ENCODE peak calls at places on chromosomes 12 and 14, in seven cellular contexts. One of them, this sample, is unnamed.

GRCh38 chr12:114848661-114849060 is 164.7 kb upstream of the TBX3 start:
- DNase-seq in effector memory CD4-positive, alpha-beta T cell: no peak
- DNase-seq in heart left ventricle: no peak
- DNase-seq in PC-9: no peak
- DNase-seq in Karpas-422: no peak
- DNase-seq in psoas muscle: no peak
- DNase-seq in tibial nerve: no peak
- DNase-seq in this sample: no peak

GRCh38 chr14:102525213-102526143 is 15.9 kb upstream of the ANKRD9 start:
- DNase-seq in heart left ventricle: peak; percentile 44
- DNase-seq in Karpas-422: peak; percentile 89
- DNase-seq in PC-9: peak; percentile 71
- DNase-seq in psoas muscle: peak; percentile 48
- DNase-seq in effector memory CD4-positive, alpha-beta T cell: no peak
- DNase-seq in tibial nerve: no peak
- DNase-seq in this sample: peak; percentile 81

GRCh38 chr12:124916370-124917134 is 2.1 kb upstream of the UBC start:
- DNase-seq in heart left ventricle: no peak
- DNase-seq in tibial nerve: peak; percentile 67
- DNase-seq in psoas muscle: peak; percentile 83
- DNase-seq in Karpas-422: peak; percentile 78
- DNase-seq in effector memory CD4-positive, alpha-beta T cell: no peak
- DNase-seq in PC-9: peak; percentile 74
- DNase-seq in this sample: no peak

GRCh38 chr12:8156845-8157244 is at the start of gene ZNF705A:
- DNase-seq in PC-9: no peak
- DNase-seq in Karpas-422: peak; percentile 32
- DNase-seq in effector memory CD4-positive, alpha-beta T cell: no peak
- DNase-seq in psoas muscle: no peak
- DNase-seq in tibial nerve: no peak
- DNase-seq in heart left ventricle: no peak
- DNase-seq in this sample: no peak

GRCh38 chr14:105882626-105883025 is 356.2 kb downstream of the TMEM121 start:
- DNase-seq in Karpas-422: no peak
- DNase-seq in heart left ventricle: peak; percentile 42
- DNase-seq in PC-9: no peak
- DNase-seq in psoas muscle: no peak
- DNase-seq in tibial nerve: peak; percentile 5
- DNase-seq in effector memory CD4-positive, alpha-beta T cell: no peak
- DNase-seq in this sample: peak; percentile 0

GRCh38 chr12:113505941-113506340 is 34.3 kb upstream of the LHX5 start:
- DNase-seq in effector memory CD4-positive, alpha-beta T cell: no peak
- DNase-seq in Karpas-422: no peak
- DNase-seq in psoas muscle: no peak
- DNase-seq in tibial nerve: no peak
- DNase-seq in heart left ventricle: no peak
- DNase-seq in PC-9: no peak
- DNase-seq in this sample: no peak

GRCh38 chr14:68961781-68962584 is 17.1 kb downstream of the ACTN1 start:
- DNase-seq in PC-9: peak; percentile 51
- DNase-seq in Karpas-422: no peak
- DNase-seq in heart left ventricle: no peak
- DNase-seq in tibial nerve: no peak
- DNase-seq in effector memory CD4-positive, alpha-beta T cell: no peak
- DNase-seq in psoas muscle: no peak
- DNase-seq in this sample: no peak

GRCh38 chr12:110109037-110109836 is 14.9 kb upstream of the IFT81 start:
- DNase-seq in psoas muscle: peak; percentile 88
- DNase-seq in effector memory CD4-positive, alpha-beta T cell: no peak
- DNase-seq in tibial nerve: peak; percentile 79
- DNase-seq in PC-9: peak; percentile 33
- DNase-seq in Karpas-422: no peak
- DNase-seq in heart left ventricle: peak; percentile 74
- DNase-seq in this sample: no peak

GRCh38 chr14:75372260-75372659 is 55.6 kb upstream of the JDP2 start:
- DNase-seq in Karpas-422: no peak
- DNase-seq in effector memory CD4-positive, alpha-beta T cell: no peak
- DNase-seq in psoas muscle: peak; percentile 66
- DNase-seq in tibial nerve: peak; percentile 27
- DNase-seq in heart left ventricle: no peak
- DNase-seq in PC-9: no peak
- DNase-seq in this sample: no peak

GRCh38 chr14:68785817-68786490 is 6.9 kb downstream of the ZFP36L1 start:
- DNase-seq in heart left ventricle: no peak
- DNase-seq in PC-9: peak; percentile 54
- DNase-seq in psoas muscle: no peak
- DNase-seq in tibial nerve: no peak
- DNase-seq in Karpas-422: no peak
- DNase-seq in effector memory CD4-positive, alpha-beta T cell: peak; percentile 51
- DNase-seq in this sample: peak; percentile 36

GRCh38 chr14:72932893-72933292 is 6.6 kb downstream of the DCAF4 start:
- DNase-seq in PC-9: no peak
- DNase-seq in heart left ventricle: no peak
- DNase-seq in effector memory CD4-positive, alpha-beta T cell: no peak
- DNase-seq in tibial nerve: no peak
- DNase-seq in psoas muscle: no peak
- DNase-seq in Karpas-422: no peak
- DNase-seq in this sample: no peak

GRCh38 chr12:122081108-122081696 is 2.6 kb downstream of the MLXIP start:
- DNase-seq in tibial nerve: no peak
- DNase-seq in heart left ventricle: no peak
- DNase-seq in PC-9: peak; percentile 35
- DNase-seq in Karpas-422: no peak
- DNase-seq in psoas muscle: no peak
- DNase-seq in effector memory CD4-positive, alpha-beta T cell: no peak
- DNase-seq in this sample: no peak

GRCh38 chr12:54025507-54026393 is 2.5 kb upstream of the HOXC6 start:
- DNase-seq in psoas muscle: peak; percentile 48
- DNase-seq in effector memory CD4-positive, alpha-beta T cell: no peak
- DNase-seq in Karpas-422: no peak
- DNase-seq in PC-9: no peak
- DNase-seq in heart left ventricle: no peak
- DNase-seq in tibial nerve: no peak
- DNase-seq in this sample: no peak

GRCh38 chr12:106753526-106753925 is 21.0 kb upstream of the RIC8B start:
- DNase-seq in tibial nerve: no peak
- DNase-seq in effector memory CD4-positive, alpha-beta T cell: no peak
- DNase-seq in heart left ventricle: no peak
- DNase-seq in psoas muscle: no peak
- DNase-seq in Karpas-422: peak; percentile 86
- DNase-seq in PC-9: no peak
- DNase-seq in this sample: peak; percentile 83

GRCh38 chr12:15323530-15323929 is 1.2 kb downstream of the PTPRO start:
- DNase-seq in effector memory CD4-positive, alpha-beta T cell: no peak
- DNase-seq in tibial nerve: no peak
- DNase-seq in psoas muscle: no peak
- DNase-seq in PC-9: no peak
- DNase-seq in Karpas-422: no peak
- DNase-seq in heart left ventricle: no peak
- DNase-seq in this sample: no peak

GRCh38 chr12:13230500-13230899 is 34.0 kb downstream of the EMP1 start:
- DNase-seq in PC-9: no peak
- DNase-seq in effector memory CD4-positive, alpha-beta T cell: no peak
- DNase-seq in heart left ventricle: no peak
- DNase-seq in psoas muscle: peak; percentile 66
- DNase-seq in Karpas-422: no peak
- DNase-seq in tibial nerve: no peak
- DNase-seq in this sample: no peak

GRCh38 chr14:54567634-54568561 is 970 bp downstream of the SAMD4A start:
- DNase-seq in tibial nerve: peak; percentile 17
- DNase-seq in PC-9: peak; percentile 37
- DNase-seq in effector memory CD4-positive, alpha-beta T cell: peak; percentile 18
- DNase-seq in psoas muscle: peak; percentile 72
- DNase-seq in Karpas-422: peak; percentile 86
- DNase-seq in heart left ventricle: peak; percentile 82
- DNase-seq in this sample: peak; percentile 64

GRCh38 chr14:62428429-62429203 is 616.6 kb downstream of the KCNH5 start:
- DNase-seq in tibial nerve: no peak
- DNase-seq in effector memory CD4-positive, alpha-beta T cell: no peak
- DNase-seq in PC-9: peak; percentile 21
- DNase-seq in Karpas-422: no peak
- DNase-seq in psoas muscle: no peak
- DNase-seq in heart left ventricle: no peak
- DNase-seq in this sample: no peak

GRCh38 chr12:24948816-24949722 is at the start of gene BCAT1:
- DNase-seq in PC-9: peak; percentile 55
- DNase-seq in psoas muscle: peak; percentile 82
- DNase-seq in tibial nerve: peak; percentile 46
- DNase-seq in Karpas-422: peak; percentile 92
- DNase-seq in effector memory CD4-positive, alpha-beta T cell: no peak
- DNase-seq in heart left ventricle: peak; percentile 84
- DNase-seq in this sample: peak; percentile 26

GRCh38 chr12:22254450-22254849 is 80.1 kb downstream of the ST8SIA1 start:
- DNase-seq in effector memory CD4-positive, alpha-beta T cell: no peak
- DNase-seq in Karpas-422: no peak
- DNase-seq in PC-9: no peak
- DNase-seq in heart left ventricle: no peak
- DNase-seq in tibial nerve: no peak
- DNase-seq in psoas muscle: no peak
- DNase-seq in this sample: no peak
- H3K27me3 ChIP-seq in effector memory CD4-positive, alpha-beta T cell: no peaks in the 10 kb centered on the region
- H3K27me3 ChIP-seq in Karpas-422: no peaks in the 10 kb centered on the region
- H3K27me3 ChIP-seq in PC-9: no peaks in the 10 kb centered on the region
- H3K27me3 ChIP-seq in heart left ventricle: no peaks in the 10 kb centered on the region
- H3K27me3 ChIP-seq in tibial nerve: no peaks in the 10 kb centered on the region
- H3K27me3 ChIP-seq in psoas muscle: no peaks in the 10 kb centered on the region
- H3K27me3 ChIP-seq in this sample: no peaks in the 10 kb centered on the region

DNA sequence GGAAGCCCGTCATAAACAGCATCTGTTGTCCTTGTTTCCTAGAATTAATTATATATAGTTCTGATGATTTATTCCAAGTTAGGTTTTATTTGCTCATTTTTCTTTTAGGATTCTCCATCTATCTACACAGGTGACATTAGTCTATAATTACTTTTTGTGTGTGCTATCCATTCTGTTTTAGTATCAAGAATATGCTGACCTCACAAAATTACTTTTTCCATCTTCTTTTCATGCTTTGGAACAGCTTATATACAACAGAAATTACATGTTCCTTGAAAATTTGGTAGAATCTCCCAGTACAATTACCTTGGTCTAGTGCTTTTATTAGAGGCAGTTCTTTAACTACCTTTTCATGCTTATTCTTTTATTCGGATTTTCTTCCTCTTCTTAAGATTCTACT is 54.3 kb upstream of the CATSPERB start:
- DNase-seq in psoas muscle: no peak
- DNase-seq in Karpas-422: no peak
- DNase-seq in heart left ventricle: no peak
- DNase-seq in tibial nerve: no peak
- DNase-seq in effector memory CD4-positive, alpha-beta T cell: no peak
- DNase-seq in PC-9: no peak
- DNase-seq in this sample: no peak
- H3K27ac ChIP-seq in psoas muscle: no peak overlapping the region
- H3K27ac ChIP-seq in Karpas-422: no peak overlapping the region
- H3K27ac ChIP-seq in heart left ventricle: no peak overlapping the region
- H3K27ac ChIP-seq in tibial nerve: no peak overlapping the region
- H3K27ac ChIP-seq in effector memory CD4-positive, alpha-beta T cell: no peak overlapping the region
- H3K27ac ChIP-seq in PC-9: no peak overlapping the region
- H3K27ac ChIP-seq in this sample: no peak overlapping the region

GRCh38 chr14:20278414-20278813 is 27.3 kb downstream of the TTC5 start:
- DNase-seq in psoas muscle: no peak
- DNase-seq in effector memory CD4-positive, alpha-beta T cell: no peak
- DNase-seq in tibial nerve: peak; percentile 16
- DNase-seq in heart left ventricle: no peak
- DNase-seq in PC-9: no peak
- DNase-seq in Karpas-422: no peak
- DNase-seq in this sample: no peak

DNA sequence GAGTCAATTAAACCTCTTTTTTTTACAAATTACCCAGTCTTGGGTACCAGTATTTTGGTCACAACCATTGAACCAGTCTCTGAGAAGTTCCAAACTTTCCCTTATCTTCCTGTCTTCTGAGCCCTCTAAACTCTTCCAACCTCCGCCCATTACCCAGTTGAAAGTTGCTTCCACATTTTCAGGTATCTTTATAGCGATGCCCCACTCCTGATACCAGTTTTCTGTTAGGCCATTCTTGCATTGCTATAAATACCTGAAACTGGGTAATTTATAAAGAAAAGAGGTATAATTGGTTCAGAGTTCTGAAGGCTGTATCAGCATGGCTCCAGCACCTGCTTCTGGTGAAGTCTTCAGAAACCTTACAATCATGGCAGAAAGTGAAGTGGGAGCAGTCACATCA is 31.7 kb downstream of the TTC5 start:
- DNase-seq in effector memory CD4-positive, alpha-beta T cell: no peak
- DNase-seq in psoas muscle: no peak
- DNase-seq in tibial nerve: no peak
- DNase-seq in Karpas-422: no peak
- DNase-seq in heart left ventricle: no peak
- DNase-seq in PC-9: no peak
- DNase-seq in this sample: no peak
- H3K9me3 ChIP-seq in effector memory CD4-positive, alpha-beta T cell: no peaks in the 10 kb centered on the region
- H3K9me3 ChIP-seq in psoas muscle: peaks cover 5% of the 10 kb centered on the region
- H3K9me3 ChIP-seq in tibial nerve: no peaks in the 10 kb centered on the region
- H3K9me3 ChIP-seq in Karpas-422: peaks cover 10% of the 10 kb centered on the region
- H3K9me3 ChIP-seq in heart left ventricle: peaks cover 7% of the 10 kb centered on the region
- H3K9me3 ChIP-seq in PC-9: no peaks in the 10 kb centered on the region
- H3K9me3 ChIP-seq in this sample: peaks cover 9% of the 10 kb centered on the region

DNA sequence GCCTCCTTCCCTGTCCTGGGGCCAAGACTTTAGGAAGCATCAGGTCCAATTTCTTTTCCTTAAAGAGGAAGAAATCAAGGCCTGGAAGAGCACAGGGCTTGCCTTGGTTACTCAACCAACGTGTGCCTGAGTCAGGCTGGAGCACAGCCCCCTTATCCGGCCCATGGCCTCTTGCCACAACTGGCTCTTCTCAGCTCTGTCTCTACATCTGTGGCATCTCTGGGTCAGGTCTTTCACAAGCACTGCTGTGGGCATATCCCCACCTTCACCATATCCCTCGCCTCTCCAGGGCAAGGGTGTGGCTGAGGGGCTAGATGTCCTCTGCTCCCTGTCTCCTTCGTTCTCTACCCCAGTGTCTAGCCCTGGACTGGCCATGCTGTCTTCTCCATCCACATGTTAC is 6.7 kb downstream of the MYH6 start:
- DNase-seq in psoas muscle: peak; percentile 59
- DNase-seq in PC-9: no peak
- DNase-seq in Karpas-422: no peak
- DNase-seq in effector memory CD4-positive, alpha-beta T cell: no peak
- DNase-seq in tibial nerve: no peak
- DNase-seq in heart left ventricle: peak; percentile 46
- DNase-seq in this sample: no peak
- H3K27me3 ChIP-seq in psoas muscle: no peaks in the 10 kb centered on the region
- H3K27me3 ChIP-seq in PC-9: peaks cover 92% of the 10 kb centered on the region
- H3K27me3 ChIP-seq in Karpas-422: no peaks in the 10 kb centered on the region
- H3K27me3 ChIP-seq in effector memory CD4-positive, alpha-beta T cell: no peaks in the 10 kb centered on the region
- H3K27me3 ChIP-seq in tibial nerve: no peaks in the 10 kb centered on the region
- H3K27me3 ChIP-seq in heart left ventricle: no peaks in the 10 kb centered on the region
- H3K27me3 ChIP-seq in this sample: no peaks in the 10 kb centered on the region

DNA sequence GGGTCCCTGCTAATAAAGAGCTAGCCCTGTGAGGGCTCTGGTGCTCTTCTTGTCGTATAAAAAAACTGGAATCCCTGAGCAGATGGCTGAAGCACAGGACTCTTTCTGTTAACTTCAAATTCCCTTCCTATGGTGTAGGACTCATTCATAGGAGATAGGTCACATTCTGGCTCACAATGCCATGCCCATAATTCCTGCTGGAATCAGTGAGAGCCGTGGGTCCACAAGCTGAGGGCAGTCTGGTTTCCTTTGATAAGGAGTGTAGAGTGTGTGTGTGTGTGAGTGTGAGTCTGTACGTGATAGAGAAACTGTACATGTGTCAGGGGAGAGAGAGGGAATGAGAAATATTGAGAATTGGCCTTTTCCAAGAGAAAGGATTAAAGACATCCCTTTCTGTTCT is 78.7 kb downstream of the TMX1 start:
- DNase-seq in effector memory CD4-positive, alpha-beta T cell: no peak
- DNase-seq in PC-9: no peak
- DNase-seq in Karpas-422: no peak
- DNase-seq in psoas muscle: no peak
- DNase-seq in heart left ventricle: no peak
- DNase-seq in tibial nerve: no peak
- DNase-seq in this sample: no peak
- H3K27ac ChIP-seq in effector memory CD4-positive, alpha-beta T cell: no peak overlapping the region
- H3K27ac ChIP-seq in PC-9: no peak overlapping the region
- H3K27ac ChIP-seq in Karpas-422: no peak overlapping the region
- H3K27ac ChIP-seq in psoas muscle: no peak overlapping the region
- H3K27ac ChIP-seq in heart left ventricle: peak overlapping the region; percentile 50
- H3K27ac ChIP-seq in tibial nerve: peak overlapping the region; percentile 20
- H3K27ac ChIP-seq in this sample: no peak overlapping the region